ENCODE peak calls at places on chromosomes 2 and 18, in four cellular contexts. One of them, this sample, is unnamed.

GRCh38 chr18:5073026-5073944 is 123.8 kb downstream of the AKAIN1 start:
- DNase-seq in Calu3: peak; percentile 37
- DNase-seq in activated CD8-positive, alpha-beta T cell treated with anti-CD3 and anti-CD28 coated beads for 36 hours: peak; percentile 42
- DNase-seq in osteocyte: no peak
- DNase-seq in this sample: peak; percentile 30

GRCh38 chr2:99851091-99851490 is 291.3 kb downstream of the AFF3 start:
- DNase-seq in Calu3: no peak
- DNase-seq in activated CD8-positive, alpha-beta T cell treated with anti-CD3 and anti-CD28 coated beads for 36 hours: no peak
- DNase-seq in osteocyte: no peak
- DNase-seq in this sample: no peak

GRCh38 chr2:164734196-164734595 is 107.4 kb downstream of the COBLL1 start:
- DNase-seq in Calu3: no peak
- DNase-seq in activated CD8-positive, alpha-beta T cell treated with anti-CD3 and anti-CD28 coated beads for 36 hours: no peak
- DNase-seq in osteocyte: no peak
- DNase-seq in this sample: no peak

GRCh38 chr2:27984153-27984552 is 93.6 kb downstream of the BABAM2 start:
- DNase-seq in Calu3: no peak
- DNase-seq in activated CD8-positive, alpha-beta T cell treated with anti-CD3 and anti-CD28 coated beads for 36 hours: no peak
- DNase-seq in osteocyte: no peak
- DNase-seq in this sample: no peak

GRCh38 chr2:46198931-46199330 is 98.3 kb upstream of the EPAS1 start:
- DNase-seq in Calu3: no peak
- DNase-seq in activated CD8-positive, alpha-beta T cell treated with anti-CD3 and anti-CD28 coated beads for 36 hours: no peak
- DNase-seq in osteocyte: no peak
- DNase-seq in this sample: peak; percentile 3

GRCh38 chr18:55685638-55686037 is 97.6 kb upstream of the TCF4 start:
- DNase-seq in Calu3: no peak
- DNase-seq in activated CD8-positive, alpha-beta T cell treated with anti-CD3 and anti-CD28 coated beads for 36 hours: no peak
- DNase-seq in osteocyte: no peak
- DNase-seq in this sample: no peak

GRCh38 chr18:50097702-50098101 is 97.2 kb downstream of the MYO5B start:
- DNase-seq in Calu3: peak; percentile 85
- DNase-seq in activated CD8-positive, alpha-beta T cell treated with anti-CD3 and anti-CD28 coated beads for 36 hours: no peak
- DNase-seq in osteocyte: no peak
- DNase-seq in this sample: no peak

GRCh38 chr2:163347982-163348842 is 387.6 kb downstream of the FIGN start:
- DNase-seq in Calu3: no peak
- DNase-seq in activated CD8-positive, alpha-beta T cell treated with anti-CD3 and anti-CD28 coated beads for 36 hours: no peak
- DNase-seq in osteocyte: peak; percentile 92
- DNase-seq in this sample: no peak

GRCh38 chr2:113886479-113887383 is 3.2 kb upstream of the ACTR3 start:
- DNase-seq in Calu3: peak; percentile 35
- DNase-seq in activated CD8-positive, alpha-beta T cell treated with anti-CD3 and anti-CD28 coated beads for 36 hours: peak; percentile 82
- DNase-seq in osteocyte: no peak
- DNase-seq in this sample: peak; percentile 85

GRCh38 chr2:72166281-72166680 is 18.6 kb upstream of the CYP26B1 start:
- DNase-seq in Calu3: no peak
- DNase-seq in activated CD8-positive, alpha-beta T cell treated with anti-CD3 and anti-CD28 coated beads for 36 hours: no peak
- DNase-seq in osteocyte: no peak
- DNase-seq in this sample: no peak

GRCh38 chr2:38074775-38075435 is 1.0 kb downstream of the CYP1B1 start:
- DNase-seq in Calu3: no peak
- DNase-seq in activated CD8-positive, alpha-beta T cell treated with anti-CD3 and anti-CD28 coated beads for 36 hours: no peak
- DNase-seq in osteocyte: no peak
- DNase-seq in this sample: peak; percentile 42
- TF ChIP-seq CTCF in Calu3: no peak
- TF ChIP-seq CTCF in activated CD8-positive, alpha-beta T cell treated with anti-CD3 and anti-CD28 coated beads for 36 hours: no peak
- TF ChIP-seq CTCF in osteocyte: no peak
- TF ChIP-seq CTCF in this sample: peak; percentile 5

GRCh38 chr18:14075196-14075595 is 57.0 kb downstream of the ZNF519 start:
- DNase-seq in Calu3: no peak
- DNase-seq in activated CD8-positive, alpha-beta T cell treated with anti-CD3 and anti-CD28 coated beads for 36 hours: no peak
- DNase-seq in osteocyte: no peak
- DNase-seq in this sample: no peak

DNA sequence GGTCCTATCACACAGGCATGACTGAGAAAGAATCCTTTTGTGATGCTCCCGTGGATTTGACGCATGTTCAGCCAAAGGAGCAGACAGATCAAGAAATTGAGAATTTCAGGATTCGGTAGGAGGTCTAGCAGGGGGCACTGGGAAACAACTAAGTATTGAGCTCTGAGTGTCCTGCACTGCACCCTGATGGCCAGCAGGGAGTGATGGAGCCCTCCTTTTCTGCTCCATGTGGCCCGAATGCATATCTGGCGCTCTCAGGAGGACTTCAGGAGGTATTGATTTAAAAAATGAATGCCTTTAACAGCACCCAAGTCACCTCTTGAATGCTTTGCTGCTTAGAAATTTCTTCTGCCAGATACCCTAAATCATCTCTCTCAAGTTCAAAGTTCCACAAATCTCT is 58.0 kb downstream of the ZNF519 start:
- DNase-seq in Calu3: no peak
- DNase-seq in activated CD8-positive, alpha-beta T cell treated with anti-CD3 and anti-CD28 coated beads for 36 hours: peak; percentile 15
- DNase-seq in osteocyte: no peak
- DNase-seq in this sample: no peak
- TF ChIP-seq CTCF in Calu3: peak; percentile 11
- TF ChIP-seq CTCF in activated CD8-positive, alpha-beta T cell treated with anti-CD3 and anti-CD28 coated beads for 36 hours: no peak
- TF ChIP-seq CTCF in osteocyte: peak; percentile 12
- TF ChIP-seq CTCF in this sample: no peak

GRCh38 chr2:49403722-49404507 is 249.6 kb upstream of the FSHR start:
- DNase-seq in Calu3: no peak
- DNase-seq in activated CD8-positive, alpha-beta T cell treated with anti-CD3 and anti-CD28 coated beads for 36 hours: no peak
- DNase-seq in osteocyte: no peak
- DNase-seq in this sample: no peak
- TF ChIP-seq CTCF in Calu3: no peak
- TF ChIP-seq CTCF in activated CD8-positive, alpha-beta T cell treated with anti-CD3 and anti-CD28 coated beads for 36 hours: no peak
- TF ChIP-seq CTCF in osteocyte: no peak
- TF ChIP-seq CTCF in this sample: no peak

GRCh38 chr2:74919827-74920226 is 38.6 kb upstream of the POLE4 start:
- DNase-seq in Calu3: peak; percentile 83
- DNase-seq in activated CD8-positive, alpha-beta T cell treated with anti-CD3 and anti-CD28 coated beads for 36 hours: peak; percentile 78
- DNase-seq in osteocyte: peak; percentile 87
- DNase-seq in this sample: peak; percentile 87
- TF ChIP-seq CTCF in Calu3: peak; percentile 95
- TF ChIP-seq CTCF in activated CD8-positive, alpha-beta T cell treated with anti-CD3 and anti-CD28 coated beads for 36 hours: peak; percentile 98
- TF ChIP-seq CTCF in osteocyte: peak; percentile 89
- TF ChIP-seq CTCF in this sample: peak; percentile 93

GRCh38 chr2:199911052-199911876 is at the start of gene C2orf69:
- DNase-seq in Calu3: peak; percentile 97
- DNase-seq in activated CD8-positive, alpha-beta T cell treated with anti-CD3 and anti-CD28 coated beads for 36 hours: peak; percentile 94
- DNase-seq in osteocyte: peak; percentile 98
- DNase-seq in this sample: peak; percentile 94
- TF ChIP-seq CTCF in Calu3: no peak
- TF ChIP-seq CTCF in activated CD8-positive, alpha-beta T cell treated with anti-CD3 and anti-CD28 coated beads for 36 hours: no peak
- TF ChIP-seq CTCF in osteocyte: no peak
- TF ChIP-seq CTCF in this sample: no peak

GRCh38 chr2:10792660-10793400 is 19.8 kb downstream of the PDIA6 start:
- DNase-seq in Calu3: no peak
- DNase-seq in activated CD8-positive, alpha-beta T cell treated with anti-CD3 and anti-CD28 coated beads for 36 hours: no peak
- DNase-seq in osteocyte: no peak
- DNase-seq in this sample: no peak
- TF ChIP-seq CTCF in Calu3: no peak
- TF ChIP-seq CTCF in activated CD8-positive, alpha-beta T cell treated with anti-CD3 and anti-CD28 coated beads for 36 hours: no peak
- TF ChIP-seq CTCF in osteocyte: peak; percentile 7
- TF ChIP-seq CTCF in this sample: no peak

DNA sequence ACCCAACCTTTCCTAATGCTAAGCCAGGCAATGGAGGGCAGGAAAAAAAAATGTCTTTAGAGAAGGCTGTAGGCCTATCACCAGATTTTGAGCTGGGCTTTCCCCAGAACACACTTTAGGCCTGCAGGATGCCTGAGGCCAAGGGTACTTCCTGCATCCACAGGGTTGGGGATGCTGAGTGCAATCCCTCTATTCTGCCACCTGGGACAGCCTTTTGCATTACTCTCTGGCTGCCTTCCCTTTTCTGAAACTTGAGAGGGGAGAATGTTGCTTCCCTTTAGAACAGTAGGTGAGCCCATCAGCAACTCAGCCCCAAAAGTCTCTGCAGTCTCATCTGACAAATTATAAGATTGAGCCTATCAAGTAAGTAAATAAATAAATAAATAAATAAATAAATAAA is 195.2 kb downstream of the SLC8A1 start:
- DNase-seq in Calu3: peak; percentile 31
- DNase-seq in activated CD8-positive, alpha-beta T cell treated with anti-CD3 and anti-CD28 coated beads for 36 hours: no peak
- DNase-seq in osteocyte: no peak
- DNase-seq in this sample: no peak
- TF ChIP-seq CTCF in Calu3: peak; percentile 33
- TF ChIP-seq CTCF in activated CD8-positive, alpha-beta T cell treated with anti-CD3 and anti-CD28 coated beads for 36 hours: no peak
- TF ChIP-seq CTCF in osteocyte: peak; percentile 26
- TF ChIP-seq CTCF in this sample: no peak

GRCh38 chr2:96265349-96265839 is 403 bp downstream of the TMEM127 start:
- DNase-seq in Calu3: peak; percentile 43
- DNase-seq in activated CD8-positive, alpha-beta T cell treated with anti-CD3 and anti-CD28 coated beads for 36 hours: peak; percentile 45
- DNase-seq in osteocyte: peak; percentile 86
- DNase-seq in this sample: peak; percentile 57

GRCh38 chr2:96265840-96266569 is at the start of the genes CIAO1 and TMEM127:
- DNase-seq in Calu3: peak; percentile 98
- DNase-seq in activated CD8-positive, alpha-beta T cell treated with anti-CD3 and anti-CD28 coated beads for 36 hours: peak; percentile 99
- DNase-seq in osteocyte: peak; percentile 100
- DNase-seq in this sample: peak; percentile 99

GRCh38 chr2:96264086-96264485 is 1.7 kb downstream of the TMEM127 start:
- DNase-seq in Calu3: no peak
- DNase-seq in activated CD8-positive, alpha-beta T cell treated with anti-CD3 and anti-CD28 coated beads for 36 hours: no peak
- DNase-seq in osteocyte: no peak
- DNase-seq in this sample: no peak

GRCh38 chr2:96264656-96265348 is 995 bp downstream of the TMEM127 start:
- DNase-seq in Calu3: peak; percentile 46
- DNase-seq in activated CD8-positive, alpha-beta T cell treated with anti-CD3 and anti-CD28 coated beads for 36 hours: peak; percentile 70
- DNase-seq in osteocyte: no peak
- DNase-seq in this sample: peak; percentile 67

DNA sequence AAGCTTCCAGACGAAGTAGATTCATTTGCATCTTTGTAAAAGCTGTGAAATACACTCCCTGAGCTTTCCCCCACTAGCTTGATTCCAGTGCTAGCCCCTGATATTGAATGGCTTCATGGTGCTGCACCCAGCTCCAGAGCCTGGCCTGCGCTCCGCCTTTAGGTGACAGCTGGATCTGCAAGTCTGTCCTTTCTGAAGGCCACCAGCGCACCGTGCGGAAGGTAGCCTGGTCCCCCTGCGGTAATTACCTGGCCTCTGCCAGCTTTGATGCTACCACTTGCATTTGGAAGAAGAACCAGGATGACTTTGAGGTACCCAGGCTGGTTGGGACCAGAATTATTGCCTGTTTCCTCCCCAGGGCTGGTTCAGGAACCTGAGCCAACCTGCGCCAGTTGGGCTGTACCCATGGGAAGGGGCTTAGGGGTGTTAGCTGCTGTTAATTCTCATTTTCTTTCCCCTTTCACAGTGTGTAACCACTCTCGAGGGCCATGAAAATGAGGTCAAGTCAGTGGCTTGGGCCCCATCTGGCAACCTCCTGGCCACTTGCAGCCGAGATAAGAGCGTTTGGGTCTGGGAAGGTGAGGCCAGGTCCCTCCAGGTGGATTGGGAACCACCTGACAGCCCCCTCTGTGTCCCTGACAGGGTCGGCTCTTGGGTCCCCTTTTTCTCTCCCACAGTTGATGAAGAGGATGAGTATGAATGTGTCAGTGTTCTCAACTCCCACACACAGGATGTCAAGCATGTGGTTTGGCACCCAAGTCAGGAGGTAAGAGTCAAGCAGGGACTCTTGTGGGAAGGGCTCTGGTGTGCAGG is 1.3 kb downstream of the CIAO1 start:
- DNase-seq in Calu3: peak; percentile 55
- DNase-seq in activated CD8-positive, alpha-beta T cell treated with anti-CD3 and anti-CD28 coated beads for 36 hours: peak; percentile 79
- DNase-seq in osteocyte: no peak
- DNase-seq in this sample: peak; percentile 49
- TF ChIP-seq CTCF in Calu3: no peak
- TF ChIP-seq CTCF in activated CD8-positive, alpha-beta T cell treated with anti-CD3 and anti-CD28 coated beads for 36 hours: peak; percentile 42
- TF ChIP-seq CTCF in osteocyte: peak; percentile 48
- TF ChIP-seq CTCF in this sample: peak; percentile 41

GRCh38 chr2:233996436-233996835 is 54.1 kb upstream of the SPP2 start:
- DNase-seq in Calu3: no peak
- DNase-seq in activated CD8-positive, alpha-beta T cell treated with anti-CD3 and anti-CD28 coated beads for 36 hours: no peak
- DNase-seq in osteocyte: no peak
- DNase-seq in this sample: no peak

GRCh38 chr2:234001380-234001993 is 49.0 kb upstream of the SPP2 start:
- DNase-seq in Calu3: no peak
- DNase-seq in activated CD8-positive, alpha-beta T cell treated with anti-CD3 and anti-CD28 coated beads for 36 hours: peak; percentile 36
- DNase-seq in osteocyte: no peak
- DNase-seq in this sample: no peak

GRCh38 chr2:234002281-234002680 is 48.2 kb upstream of the SPP2 start:
- DNase-seq in Calu3: no peak
- DNase-seq in activated CD8-positive, alpha-beta T cell treated with anti-CD3 and anti-CD28 coated beads for 36 hours: no peak
- DNase-seq in osteocyte: no peak
- DNase-seq in this sample: no peak

GRCh38 chr2:233997726-233998125 is 52.8 kb upstream of the SPP2 start:
- DNase-seq in Calu3: no peak
- DNase-seq in activated CD8-positive, alpha-beta T cell treated with anti-CD3 and anti-CD28 coated beads for 36 hours: no peak
- DNase-seq in osteocyte: no peak
- DNase-seq in this sample: no peak

GRCh38 chr2:233999182-233999581 is 51.3 kb upstream of the SPP2 start:
- DNase-seq in Calu3: no peak
- DNase-seq in activated CD8-positive, alpha-beta T cell treated with anti-CD3 and anti-CD28 coated beads for 36 hours: no peak
- DNase-seq in osteocyte: no peak
- DNase-seq in this sample: no peak
- TF ChIP-seq CTCF in Calu3: no peak
- TF ChIP-seq CTCF in activated CD8-positive, alpha-beta T cell treated with anti-CD3 and anti-CD28 coated beads for 36 hours: no peak
- TF ChIP-seq CTCF in osteocyte: no peak
- TF ChIP-seq CTCF in this sample: no peak

This sample was measured in GM13976.